ENCODE peak calls at places on chromosomes 12 and 14, in four cellular contexts. E, S, C and A are unnamed samples.

GRCh38 chr14:84926656-84927055 is 603.3 kb upstream of the FLRT2 start:
- DNase-seq in E (no peak), S (no peak), C (no peak), A (no peak)

GRCh38 chr12:9604288-9604687 is 3.4 kb downstream of the KLRB1 start:
- DNase-seq in E (no peak), S (no peak), C (no peak), A (no peak)

GRCh38 chr12:68420225-68421008 is 88.3 kb upstream of the MDM1 start:
- DNase-seq in E (peak; percentile 28), S (no peak), C (no peak), A (no peak)

GRCh38 chr12:97716356-97716755 is 253.8 kb downstream of the RMST start:
- DNase-seq in E (peak; percentile 8), S (no peak), C (no peak), A (peak; percentile 1)

GRCh38 chr14:91231446-91231845 is 13.1 kb downstream of the GPR68 start:
- DNase-seq in E (no peak), S (no peak), C (no peak), A (no peak)

GRCh38 chr12:45988259-45988658 is 2.1 kb downstream of the SCAF11 start:
- DNase-seq in E (peak; percentile 17), S (no peak), C (no peak), A (no peak)

GRCh38 chr12:131917139-131917710 is 11.9 kb upstream of the PUS1 start:
- DNase-seq in E (no peak), S (peak; percentile 60), C (no peak), A (peak; percentile 78)

GRCh38 chr12:44307506-44308168 is 471.8 kb downstream of the TMEM117 start:
- DNase-seq in E (no peak), S (no peak), C (no peak), A (no peak)

GRCh38 chr14:56221392-56222128 is 103.3 kb downstream of the PELI2 start:
- DNase-seq in E (no peak), S (no peak), C (no peak), A (no peak)

GRCh38 chr12:46903058-46903457 is 77.3 kb upstream of the SLC38A4 start:
- DNase-seq in E (no peak), S (no peak), C (no peak), A (no peak)

GRCh38 chr14:104240426-104241157 is 102.2 kb downstream of the KIF26A start:
- DNase-seq in E (no peak), S (peak; percentile 43), C (no peak), A (peak; percentile 21)

GRCh38 chr14:101232340-101233015 is 328.8 kb upstream of the DIO3 start:
- DNase-seq in E (no peak), S (no peak), C (no peak), A (no peak)

GRCh38 chr14:78674820-78675219 is 504.6 kb downstream of the NRXN3 start:
- DNase-seq in E (no peak), S (no peak), C (no peak), A (no peak)

GRCh38 chr12:64616221-64616620 is 5.9 kb downstream of the RASSF3 start:
- DNase-seq in E (no peak), S (no peak), C (no peak), A (no peak)

GRCh38 chr12:52029686-52030085 is 21.6 kb upstream of the NR4A1 start:
- DNase-seq in E (no peak), S (no peak), C (no peak), A (no peak)

GRCh38 chr14:55721353-55721752 is 141.3 kb downstream of the KTN1 start:
- DNase-seq in E (peak; percentile 90), S (no peak), C (no peak), A (peak; percentile 42)

GRCh38 chr14:53964249-53964648 is 7.6 kb upstream of the BMP4 start:
- DNase-seq in E (no peak), S (no peak), C (no peak), A (no peak)

GRCh38 chr12:128813883-128814282 is 9.9 kb downstream of the SLC15A4 start:
- DNase-seq in E (no peak), S (no peak), C (no peak), A (no peak)

GRCh38 chr14:56207626-56208297 is 89.6 kb downstream of the PELI2 start:
- DNase-seq in E (no peak), S (no peak), C (no peak), A (no peak)

GRCh38 chr12:117212563-117213190 is 22.4 kb upstream of the FBXO21 start:
- DNase-seq in E (peak; percentile 82), S (no peak), C (peak; percentile 19), A (peak; percentile 47)

GRCh38 chr12:104605685-104606084 is 148.9 kb downstream of the CHST11 start:
- DNase-seq in E (peak; percentile 31), S (peak; percentile 81), C (no peak), A (no peak)

GRCh38 chr12:65229441-65229840 is 49.0 kb upstream of the MSRB3 start:
- DNase-seq in E (peak; percentile 77), S (no peak), C (no peak), A (peak; percentile 52)

GRCh38 chr14:37588667-37588955 is 6.4 kb downstream of the FOXA1 start:
- DNase-seq in E (no peak), S (no peak), C (no peak), A (no peak)

GRCh38 chr14:90569201-90569600 is 172.4 kb downstream of the CALM1 start:
- DNase-seq in E (no peak), S (no peak), C (no peak), A (no peak)

GRCh38 chr14:54652188-54652889 is 85.4 kb downstream of the SAMD4A start:
- DNase-seq in E (peak; percentile 99), S (peak; percentile 75), C (no peak), A (peak; percentile 94)

GRCh38 chr12:124630791-124631313 is 63.4 kb upstream of the NCOR2 start:
- DNase-seq in E (no peak), S (no peak), C (no peak), A (no peak)
- H3K27ac ChIP-seq in E (no peak overlapping the region), S (no peak overlapping the region), C (no peak overlapping the region), A (no peak overlapping the region)

GRCh38 chr12:1491983-1492697 is 102.2 kb downstream of the FBXL14 start:
- DNase-seq in E (no peak), S (no peak), C (no peak), A (no peak)
- H3K9me3 ChIP-seq in E (no peaks in the 10 kb centered on the region), S (no peaks in the 10 kb centered on the region), C (no peaks in the 10 kb centered on the region), A (no peaks in the 10 kb centered on the region)

GRCh38 chr14:21090194-21090939 is 8.1 kb downstream of the ZNF219 start:
- DNase-seq in E (no peak), S (peak; percentile 86), C (no peak), A (no peak)

GRCh38 chr14:21088687-21089086 is 9.8 kb downstream of the ZNF219 start:
- DNase-seq in E (no peak), S (no peak), C (no peak), A (no peak)

GRCh38 chr14:21087294-21088091 is 11.0 kb downstream of the ZNF219 start:
- DNase-seq in E (peak; percentile 96), S (peak; percentile 82), C (peak; percentile 81), A (peak; percentile 63)

GRCh38 chr14:21089877-21090193 is 8.6 kb downstream of the ZNF219 start:
- DNase-seq in E (no peak), S (no peak), C (no peak), A (no peak)

DNA sequence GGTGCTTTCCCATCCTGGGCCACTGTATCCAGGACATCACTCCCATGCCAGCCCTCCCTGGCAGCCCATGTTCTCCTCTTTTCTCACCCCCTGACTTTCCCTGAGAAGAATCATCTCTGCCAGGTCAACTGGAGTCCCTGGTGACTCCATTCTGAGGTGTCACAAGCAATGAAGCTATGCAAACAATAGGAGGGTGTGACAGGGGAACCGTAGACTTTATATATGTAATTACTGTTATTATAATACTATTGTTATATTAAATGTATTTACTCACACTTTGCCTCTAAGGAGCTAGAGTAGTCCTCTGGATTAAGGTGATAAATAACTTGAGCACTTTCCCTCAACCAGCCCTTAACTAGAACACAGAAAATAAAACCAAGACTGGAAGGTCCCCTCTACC is 9.2 kb downstream of the ZNF219 start:
- DNase-seq in E (no peak), S (no peak), C (no peak), A (no peak)
- H3K36me3 ChIP-seq in E (peaks cover 10% of the 10 kb centered on the region), S (no peaks in the 10 kb centered on the region), C (no peaks in the 10 kb centered on the region), A (peaks cover 76% of the 10 kb centered on the region)

DNA sequence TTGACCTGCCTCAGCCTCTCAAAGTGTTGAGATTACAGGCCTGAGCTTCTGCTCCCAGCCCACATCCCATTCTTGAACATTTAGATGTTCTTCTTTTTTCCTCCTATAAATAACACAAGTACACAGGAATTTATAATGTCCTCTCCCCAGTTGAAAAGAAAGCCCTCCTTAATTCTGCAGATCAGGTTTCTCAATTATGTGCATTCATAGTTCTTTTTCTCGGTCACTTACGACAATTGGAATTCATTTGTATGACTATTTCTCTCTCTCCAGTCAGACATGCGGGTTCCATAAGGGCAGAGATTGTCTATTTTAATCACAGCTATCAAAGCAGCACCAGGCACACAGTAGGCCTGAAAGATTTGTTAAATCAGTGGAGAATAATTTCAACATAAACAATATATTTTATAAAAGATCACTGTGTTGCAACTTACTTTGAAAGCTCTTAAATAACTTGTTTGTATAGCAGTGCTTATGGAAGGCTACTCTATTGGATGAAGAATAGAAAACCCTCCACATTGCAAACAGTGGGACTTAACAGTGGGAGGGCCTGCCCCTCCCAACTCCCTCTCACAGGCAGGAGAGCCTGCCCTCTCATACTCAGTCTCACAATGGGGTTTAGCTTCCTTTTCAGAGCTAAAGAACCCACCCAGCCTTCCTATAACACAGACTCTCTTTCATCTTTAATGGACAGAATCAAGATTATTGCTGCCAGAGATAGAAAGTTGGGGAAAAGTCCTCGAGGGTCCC is 84.1 kb upstream of the TRAF3 start:
- DNase-seq in E (no peak), S (no peak), C (no peak), A (no peak)
- H3K27ac ChIP-seq in E (no peak overlapping the region), S (no peak overlapping the region), C (no peak overlapping the region), A (no peak overlapping the region)

GRCh38 chr12:34397591-34398365 is 375.5 kb downstream of the ALG10 start:
- DNase-seq in E (no peak), S (peak; percentile 56), C (no peak), A (no peak)
- H3K9me3 ChIP-seq in E (no peaks in the 10 kb centered on the region), S (no peaks in the 10 kb centered on the region), C (peaks cover 9% of the 10 kb centered on the region), A (peaks cover 13% of the 10 kb centered on the region)